ENCODE peak calls at places on chromosomes 1 and 21, in four cellular contexts. R, S, X and W are unnamed samples.
A peak's percentile ranks its signal among the peaks of the same experiment; 100 is the strongest.

GRCh38 chr1:167794043-167794442 is 72.3 kb downstream of the MPZL1 start:
- DNase-seq in S (no peak), R (no peak), X (no peak), W (no peak)

GRCh38 chr1:196977278-196977677 is at the start of gene CFHR5:
- DNase-seq in X (no peak), R (no peak), S (no peak), W (no peak)

GRCh38 chr1:61956012-61956645 is 213.8 kb downstream of the PATJ start:
- DNase-seq in X (no peak), R (no peak), S (no peak), W (no peak)

GRCh38 chr1:172630060-172630818 is 28.7 kb upstream of the FASLG start:
- DNase-seq in S (no peak), X (peak; percentile 35), R (no peak), W (no peak)

GRCh38 chr1:11026903-11027302 is 14.4 kb downstream of the TARDBP start:
- DNase-seq in S (no peak), R (no peak), X (no peak), W (no peak)

GRCh38 chr1:153540394-153541361 is at the start of gene S100A5:
- DNase-seq in R (no peak), S (no peak), X (peak; percentile 51), W (no peak)

GRCh38 chr1:179177182-179177581 is 52.3 kb downstream of the ABL2 start:
- DNase-seq in S (no peak), R (no peak), X (peak; percentile 84), W (no peak)

GRCh38 chr1:117453958-117454357 is 86.7 kb downstream of the MAN1A2 start:
- DNase-seq in X (no peak), R (no peak), S (no peak), W (no peak)

GRCh38 chr1:40530735-40531380 is 579 bp upstream of the ZNF684 start:
- DNase-seq in R (no peak), S (no peak), X (no peak), W (no peak)

GRCh38 chr1:162689745-162690671 is 57.7 kb downstream of the DDR2 start:
- DNase-seq in S (no peak), R (no peak), X (peak; percentile 48), W (no peak)

GRCh38 chr21:43815107-43815742 is 25.8 kb downstream of the RRP1 start:
- DNase-seq in R (no peak), S (no peak), X (no peak), W (no peak)